ENCODE peak calls at places on chromosomes 11 and 22, in nine cellular contexts. E is effector memory CD4-positive, alpha-beta T cell; Q is CD4-positive, alpha-beta memory T cell; A is CD8-positive, alpha-beta memory T cell; L is iPS DF 6.9; S is right lobe of liver; K is foreskin fibroblast; O is cardiac muscle cell; B is esophagus squamous epithelium. G is an unnamed sample.

GRCh38 chr11:66936326-66936725 is 21.9 kb downstream of the PC start:
- DNase-seq in A (no peak), K (peak; percentile 92), S (no peak), L (no peak), O (no peak), B (no peak), E (no peak), Q (no peak), G (no peak)

GRCh38 chr11:102111787-102112653 is 1.8 kb downstream of the YAP1 start:
- DNase-seq in O (peak; percentile 49), K (peak; percentile 94), E (no peak), Q (peak; percentile 24), L (no peak), S (peak; percentile 57), B (no peak), A (peak; percentile 5), G (peak; percentile 11)

GRCh38 chr22:50507421-50507990 is at the start of gene LMF2:
- DNase-seq in S (peak; percentile 91), E (peak; percentile 87), Q (peak; percentile 91), O (peak; percentile 98), K (no peak), L (no peak), A (peak; percentile 92), B (no peak), G (no peak)

GRCh38 chr11:124384399-124384798 is at the start of gene OR8B2:
- DNase-seq in O (no peak), A (no peak), L (no peak), K (no peak), B (no peak), Q (no peak), E (no peak), S (no peak), G (no peak)

GRCh38 chr22:48594016-48594756 is 1233.5 kb downstream of the BRD1 start:
- DNase-seq in Q (no peak), B (no peak), E (no peak), O (no peak), L (no peak), S (no peak), K (no peak), A (no peak), G (no peak)

GRCh38 chr22:43109921-43110443 is 568 bp upstream of the BIK start:
- DNase-seq in K (peak; percentile 29), E (no peak), L (no peak), Q (peak; percentile 9), A (no peak), S (no peak), B (no peak), O (no peak), G (no peak)

GRCh38 chr11:91394073-91394717 is 830.4 kb upstream of the FAT3 start:
- DNase-seq in S (no peak), Q (no peak), A (no peak), O (no peak), B (no peak), K (no peak), E (no peak), L (no peak), G (no peak)

GRCh38 chr11:119572481-119573424 is 149.8 kb upstream of the THY1 start:
- DNase-seq in L (no peak), A (no peak), Q (no peak), K (no peak), E (no peak), O (no peak), S (no peak), B (no peak), G (no peak)

GRCh38 chr11:28289444-28289843 is 181.3 kb downstream of the METTL15 start:
- DNase-seq in K (no peak), L (no peak), O (no peak), S (no peak), Q (no peak), B (no peak), A (no peak), E (no peak), G (no peak)

DNA sequence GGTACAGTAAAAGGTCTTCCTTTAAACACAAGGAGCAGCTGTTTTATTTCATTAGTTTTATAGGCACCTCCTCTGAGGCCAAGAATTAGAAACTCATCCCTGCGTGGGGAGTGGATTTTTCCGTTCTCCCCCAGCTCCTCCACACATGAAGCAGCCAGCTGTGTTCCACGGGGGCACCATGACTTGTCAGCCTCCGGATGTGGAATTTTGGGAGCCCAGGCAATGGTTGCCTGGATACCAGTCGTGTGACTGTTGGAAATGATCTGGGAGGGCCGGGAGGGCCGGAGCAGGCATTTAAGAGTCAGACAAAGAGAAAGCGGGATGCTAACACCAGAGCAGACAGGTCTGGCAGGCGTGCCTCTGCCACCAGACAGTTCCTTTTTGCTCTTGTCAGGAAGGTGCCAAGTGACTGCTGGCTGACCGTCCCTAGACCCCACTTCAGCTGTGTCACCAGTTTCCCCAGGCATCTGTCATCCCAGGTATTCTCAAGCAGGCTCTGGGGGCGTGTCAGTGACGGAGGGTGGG is 15.9 kb upstream of the CDC42EP2 start:
- DNase-seq in E (no peak), O (peak; percentile 22), L (no peak), Q (no peak), A (no peak), K (peak; percentile 94), B (no peak), S (no peak), G (no peak)
- H3K4me3 ChIP-seq in E (no peak overlapping the region), O (no peak overlapping the region), L (no peak overlapping the region), Q (no peak overlapping the region), A (no peak overlapping the region), K (peak overlapping the region; percentile 46), B (no peak overlapping the region), S (no peak overlapping the region), G (no peak overlapping the region)

DNA sequence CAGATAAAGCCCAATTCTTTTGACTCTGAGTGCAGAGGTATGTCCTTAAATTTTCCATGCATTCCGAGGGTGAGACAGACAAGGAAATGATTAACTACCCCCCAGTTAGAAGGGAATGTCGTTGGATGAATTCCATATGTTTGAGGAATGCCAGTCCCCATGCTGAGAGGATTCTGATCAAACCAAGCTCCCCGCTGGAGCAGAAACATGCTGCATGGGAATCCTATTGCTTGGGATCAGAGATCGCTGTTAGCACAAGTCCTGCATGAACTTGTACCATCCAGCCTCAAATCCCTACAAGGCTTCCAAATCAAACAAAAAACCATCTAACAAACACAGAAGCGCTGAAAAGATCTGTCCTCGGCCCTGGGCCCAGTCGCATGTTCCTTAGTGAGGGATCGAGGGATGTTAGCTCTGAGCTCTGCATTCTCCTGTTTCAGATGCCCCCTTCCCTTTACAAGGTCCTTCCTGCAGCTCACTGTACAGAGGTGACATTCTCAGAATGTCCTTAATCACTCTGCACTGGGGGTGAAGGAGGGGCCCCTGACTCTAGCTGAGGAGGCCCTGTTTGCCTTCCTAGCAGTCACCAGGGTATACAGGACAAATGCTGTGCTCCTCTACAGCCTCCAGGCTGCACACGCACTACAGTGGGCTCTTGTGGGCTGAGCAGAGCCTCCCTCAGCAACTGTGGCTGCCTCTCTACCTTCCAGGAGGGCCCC is 353.4 kb downstream of the TENM4 start:
- DNase-seq in E (no peak), S (no peak), Q (no peak), O (peak; percentile 68), B (no peak), A (no peak), K (peak; percentile 83), L (no peak), G (no peak)
- H3K4me3 ChIP-seq in E (no peak overlapping the region), S (no peak overlapping the region), Q (no peak overlapping the region), O (no peak overlapping the region), B (no peak overlapping the region), A (no peak overlapping the region), K (no peak overlapping the region), L (no peak overlapping the region), G (no peak overlapping the region)

GRCh38 chr11:8267831-8268529 is 4.3 kb upstream of the LMO1 start:
- DNase-seq in O (peak; percentile 35), B (no peak), K (peak; percentile 25), Q (no peak), E (no peak), S (peak; percentile 37), A (no peak), L (no peak), G (no peak)
- H3K4me3 ChIP-seq in O (peak overlapping the region; percentile 30), B (peak overlapping the region; percentile 31), K (no peak overlapping the region), Q (no peak overlapping the region), E (peak overlapping the region; percentile 42), S (peak overlapping the region; percentile 25), A (no peak overlapping the region), L (peak overlapping the region; percentile 24), G (no peak overlapping the region)

DNA sequence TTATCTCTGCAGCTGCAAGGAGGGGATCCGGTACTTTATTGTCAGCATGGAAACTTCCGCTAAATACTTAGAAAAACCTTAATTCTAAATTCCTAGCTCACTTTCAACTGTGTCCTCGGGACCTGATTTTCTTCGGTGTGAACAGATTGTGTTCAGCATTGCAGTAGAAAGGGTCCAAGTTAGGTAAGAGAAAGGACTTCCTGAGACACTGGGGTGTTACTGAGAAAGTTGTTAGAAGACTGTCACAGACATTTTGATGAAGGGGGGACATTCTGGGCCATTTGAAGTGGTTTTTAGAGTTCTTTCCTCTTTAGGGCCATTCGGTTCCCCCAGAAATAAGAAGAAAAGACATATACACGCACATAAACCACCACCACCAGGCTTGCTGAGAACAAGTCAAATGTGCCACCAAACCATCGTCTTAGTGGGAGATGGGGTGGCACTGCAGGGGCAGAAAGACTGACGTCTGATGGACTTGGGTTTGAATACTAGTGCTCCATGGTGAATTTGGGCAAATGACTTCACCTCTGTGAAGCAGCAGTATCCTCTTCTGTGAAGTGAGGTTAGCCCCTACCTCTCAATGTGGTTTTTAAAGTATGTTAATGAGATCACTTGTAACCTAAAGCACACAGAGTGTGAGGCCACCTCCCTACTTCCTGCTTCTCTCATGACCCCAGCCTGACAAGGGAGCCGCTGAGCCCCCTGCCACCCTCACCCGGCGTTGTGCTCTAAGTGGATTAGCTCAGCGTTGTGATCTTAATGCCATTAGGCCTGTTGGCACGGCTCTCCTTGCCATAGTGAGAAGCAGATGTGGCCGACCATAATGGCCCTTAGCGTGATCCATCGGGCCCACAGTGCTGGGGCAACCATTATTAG is 14.2 kb downstream of the ZBTB16 start:
- DNase-seq in Q (no peak), E (no peak), A (peak; percentile 78), O (no peak), L (no peak), S (no peak), K (no peak), B (no peak), G (no peak)
- H3K4me3 ChIP-seq in Q (no peak overlapping the region), E (no peak overlapping the region), A (no peak overlapping the region), O (no peak overlapping the region), L (no peak overlapping the region), S (no peak overlapping the region), K (no peak overlapping the region), B (no peak overlapping the region), G (no peak overlapping the region)

DNA sequence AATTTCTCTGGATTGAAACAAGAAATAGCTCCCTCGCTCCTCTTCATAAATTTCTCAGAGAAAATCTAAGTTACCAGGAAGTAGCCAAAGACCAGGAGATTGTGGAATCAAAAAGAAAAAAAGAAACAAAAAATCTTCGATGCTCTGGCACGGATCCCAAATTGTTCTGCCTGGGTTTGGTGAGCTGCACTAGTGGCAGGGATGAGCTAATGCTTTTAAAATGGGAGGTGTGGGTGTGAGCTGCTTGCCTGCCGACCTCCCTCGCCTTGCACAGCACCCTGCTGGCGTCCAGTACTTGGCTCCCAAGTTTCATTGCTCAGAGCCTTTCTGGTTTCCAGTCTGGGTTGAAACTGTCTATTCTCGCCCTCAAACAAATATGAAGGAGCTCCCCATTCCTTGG is 2.5 kb downstream of the TIMP3 start:
- DNase-seq in K (peak; percentile 66), A (no peak), L (no peak), S (no peak), O (no peak), Q (no peak), E (no peak), B (no peak), G (no peak)
- H3K4me3 ChIP-seq in K (peak overlapping the region; percentile 96), A (no peak overlapping the region), L (no peak overlapping the region), S (peak overlapping the region; percentile 71), O (peak overlapping the region; percentile 97), Q (no peak overlapping the region), E (no peak overlapping the region), B (peak overlapping the region; percentile 46), G (no peak overlapping the region)

G was measured in GM12865.